ENCODE peak calls at places on chromosomes 1 and 21, in five cellular contexts. S, H, V, J and Z are unnamed samples.

GRCh38 chr1:44235794-44236193 is 22.5 kb downstream of the DMAP1 start:
- DNase-seq in S (no peak), H (no peak), V (no peak), J (no peak), Z (no peak)

GRCh38 chr1:217138839-217139466 is 415.7 kb upstream of the ESRRG start:
- DNase-seq in S (no peak), H (peak), V (no peak), J (peak), Z (no peak)

GRCh38 chr21:16928439-16928838 is 584.4 kb upstream of the CXADR start:
- DNase-seq in S (no peak), H (no peak), V (no peak), J (no peak), Z (no peak)

GRCh38 chr1:204924013-204924759 is 53.5 kb downstream of the NFASC start:
- DNase-seq in S (no peak), H (peak), V (peak), J (no peak), Z (no peak)

GRCh38 chr21:27580276-27580675 is 613.4 kb upstream of the ADAMTS5 start:
- DNase-seq in S (no peak), H (no peak), V (peak), J (no peak), Z (peak)

GRCh38 chr1:3995141-3995780 is 95.2 kb upstream of the C1orf174 start:
- DNase-seq in S (no peak), H (no peak), V (no peak), J (no peak), Z (no peak)

GRCh38 chr1:87956072-87956471 is 627.4 kb downstream of the LMO4 start:
- DNase-seq in S (no peak), H (peak), V (peak), J (peak), Z (peak)

GRCh38 chr1:230832466-230832865 is 35.9 kb downstream of the C1orf198 start:
- DNase-seq in S (no peak), H (no peak), V (peak), J (no peak), Z (no peak)

GRCh38 chr1:247448107-247448778 is 9.7 kb downstream of the OR2B11 start:
- DNase-seq in S (peak), H (peak), V (peak), J (peak), Z (peak)

GRCh38 chr21:32114434-32115063 is 164.3 kb downstream of the MIS18A start:
- DNase-seq in S (no peak), H (no peak), V (no peak), J (no peak), Z (no peak)

GRCh38 chr21:41536076-41536826 is 28.3 kb upstream of the TMPRSS2 start:
- DNase-seq in S (peak), H (no peak), V (no peak), J (no peak), Z (no peak)

GRCh38 chr1:29548091-29548490 is 311.8 kb downstream of the PTPRU start:
- DNase-seq in S (no peak), H (no peak), V (no peak), J (no peak), Z (no peak)

GRCh38 chr1:228668553-228669400 is 66.5 kb upstream of the RHOU start:
- DNase-seq in S (no peak), H (no peak), V (peak), J (no peak), Z (peak)

GRCh38 chr1:231139125-231139649 is 22.7 kb upstream of the TRIM67 start:
- DNase-seq in S (no peak), H (no peak), V (peak), J (no peak), Z (peak)

GRCh38 chr1:111736548-111737215 is 2.5 kb downstream of the INKA2 start:
- DNase-seq in S (no peak), H (peak), V (peak), J (no peak), Z (peak)

GRCh38 chr21:46572850-46573249 is 32.0 kb downstream of the S100B start:
- DNase-seq in S (no peak), H (no peak), V (no peak), J (no peak), Z (no peak)

GRCh38 chr1:186559601-186560116 is 98.7 kb upstream of the PDC start:
- DNase-seq in S (no peak), H (no peak), V (peak), J (no peak), Z (peak)

GRCh38 chr1:1171551-1172340 is 1.9 kb upstream of the TTLL10 start:
- DNase-seq in S (peak), H (peak), V (no peak), J (no peak), Z (no peak)

GRCh38 chr1:236311040-236311439 is 29.3 kb upstream of the ERO1B start:
- DNase-seq in S (no peak), H (peak), V (no peak), J (no peak), Z (no peak)

GRCh38 chr1:113394863-113395259 is 4.5 kb downstream of the MAGI3 start:
- DNase-seq in S (no peak), H (no peak), V (no peak), J (no peak), Z (no peak)

GRCh38 chr1:18217398-18218043 is 109.9 kb downstream of the IGSF21 start:
- DNase-seq in S (peak), H (no peak), V (no peak), J (no peak), Z (peak)

GRCh38 chr1:32246888-32247273 is at the start of gene FAM167B:
- DNase-seq in S (peak), H (no peak), V (peak), J (no peak), Z (peak)

GRCh38 chr21:41783476-41784150 is 16.8 kb upstream of the RIPK4 start:
- DNase-seq in S (peak), H (no peak), V (peak), J (no peak), Z (no peak)

GRCh38 chr1:168709896-168710305 is 19.1 kb downstream of the DPT start:
- DNase-seq in S (no peak), H (no peak), V (peak), J (no peak), Z (no peak)

GRCh38 chr1:36953061-36953460 is 81.3 kb downstream of the GRIK3 start:
- DNase-seq in S (no peak), H (no peak), V (no peak), J (no peak), Z (no peak)

GRCh38 chr1:37391181-37391949 is 83.0 kb upstream of the ZC3H12A start:
- DNase-seq in S (no peak), H (peak), V (no peak), J (no peak), Z (no peak)

GRCh38 chr1:16721871-16722641 is 18.3 kb upstream of the RNU1-4 start:
- DNase-seq in S (no peak), H (peak), V (no peak), J (no peak), Z (no peak)

GRCh38 chr21:41511858-41512257 is 3.9 kb upstream of the TMPRSS2 start:
- DNase-seq in S (no peak), H (no peak), V (no peak), J (no peak), Z (no peak)

GRCh38 chr1:209029737-209030136 is 553.8 kb upstream of the CAMK1G start:
- DNase-seq in S (no peak), H (no peak), V (no peak), J (no peak), Z (no peak)

GRCh38 chr1:172717722-172718455 is 59.0 kb downstream of the FASLG start:
- DNase-seq in S (no peak), H (no peak), V (peak), J (no peak), Z (peak)
- H3K27ac ChIP-seq in S (no peak), H (no peak), V (no peak), J (no peak), Z (no peak)

GRCh38 chr1:150613061-150613920 is 16.1 kb downstream of the ENSA start:
- DNase-seq in S (peak), H (no peak), V (peak), J (no peak), Z (peak)
- H3K9ac ChIP-seq in S (no peak), H (no peak), V (peak), J (no peak), Z (no peak)

GRCh38 chr1:96931136-96931535 is 209.6 kb downstream of the PTBP2 start:
- DNase-seq in S (no peak), H (no peak), V (no peak), J (no peak), Z (peak)
- H3K27ac ChIP-seq in S (no peak), H (no peak), V (no peak), J (no peak), Z (no peak)

DNA sequence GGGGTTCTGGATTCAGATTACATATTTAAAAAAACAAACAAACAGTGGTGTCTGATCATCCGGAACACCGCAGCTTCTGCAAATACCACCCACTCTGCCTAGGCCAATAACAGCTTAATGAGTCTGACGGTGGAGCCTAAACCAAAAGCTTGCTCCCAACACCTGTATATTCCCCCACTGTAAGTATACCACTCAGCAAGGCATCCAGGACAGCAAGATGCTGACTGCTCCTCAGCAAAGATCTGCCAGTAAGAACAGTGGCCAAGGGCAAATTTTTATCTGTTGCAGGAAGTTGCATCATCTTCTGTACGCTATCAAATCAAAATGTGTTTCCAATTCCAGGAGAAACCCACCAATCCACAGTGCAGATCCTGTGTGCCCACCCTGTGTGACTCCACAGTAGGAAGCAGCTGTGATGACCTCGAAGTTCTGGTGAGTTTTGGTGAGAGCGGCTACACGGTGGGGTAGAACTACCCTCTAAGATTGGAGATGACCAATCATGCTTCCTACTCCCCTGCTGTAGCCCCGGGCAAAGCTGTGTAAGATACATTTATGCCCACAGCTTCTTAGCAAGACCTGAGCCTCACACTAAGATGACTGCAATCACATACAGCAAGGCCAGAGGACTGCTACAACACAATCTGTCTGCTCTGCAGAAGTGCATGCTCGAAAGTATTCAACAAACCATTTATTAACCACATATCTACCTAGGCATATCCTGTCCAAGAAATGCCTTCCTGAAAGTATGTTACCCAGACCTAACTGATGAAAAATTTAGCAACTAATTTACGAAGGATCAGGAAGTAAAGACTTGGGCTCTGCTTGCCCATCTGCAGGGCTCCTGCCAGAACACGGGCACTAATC is 30.5 kb downstream of the SIPA1L2 start:
- DNase-seq in S (no peak), H (no peak), V (no peak), J (no peak), Z (peak)
- H3K9ac ChIP-seq in S (no peak), H (no peak), V (no peak), J (no peak), Z (no peak)

DNA sequence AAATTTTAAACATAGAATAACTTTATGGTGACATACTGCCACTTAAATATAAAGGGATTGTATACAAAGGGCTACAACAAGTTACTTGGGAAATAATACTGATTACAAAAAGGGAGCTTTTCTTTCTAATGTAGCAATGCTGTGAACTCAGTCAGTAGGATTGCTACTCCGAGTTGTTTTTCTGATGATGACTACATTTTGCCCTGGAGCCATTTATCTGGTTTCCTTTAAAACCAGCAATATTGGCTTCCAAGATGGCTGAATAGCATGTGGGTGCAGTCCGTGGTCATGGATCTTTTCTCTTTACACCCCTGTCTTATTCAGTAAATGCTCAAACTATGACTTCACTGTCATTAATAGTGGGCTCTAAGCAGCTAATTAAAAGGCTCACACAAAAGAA is 92.6 kb upstream of the NEK7 start:
- DNase-seq in S (no peak), H (no peak), V (no peak), J (no peak), Z (peak)
- H3K27ac ChIP-seq in S (no peak), H (no peak), V (no peak), J (no peak), Z (no peak)

GRCh38 chr1:27348861-27349783 is 7.3 kb downstream of the SYTL1 start:
- DNase-seq in S (peak), H (peak), V (peak), J (peak), Z (no peak)
- H3K9ac ChIP-seq in S (peak), H (no peak), V (no peak), J (peak), Z (no peak)